ENCODE peak calls at places on chromosomes 4 and X, in four cellular contexts. T is GM23248, O is hepatocyte, I is OCI-LY7. V is an unnamed sample.

GRCh38 chr4:145299380-145300076 is 119.1 kb upstream of the OTUD4 start:
- DNase-seq in T (peak; percentile 98), O (no peak), I (peak; percentile 80), V (no peak)

GRCh38 chr4:8200302-8200975 is 1.3 kb downstream of the SH3TC1 start:
- DNase-seq in T (no peak), O (peak; percentile 80), I (peak; percentile 81), V (peak; percentile 18)

GRCh38 chr4:79638735-79639134 is 230.7 kb upstream of the GK2 start:
- DNase-seq in T (no peak), O (no peak), I (no peak), V (no peak)

GRCh38 chr4:6844986-6845385 is 62.5 kb downstream of the KIAA0232 start:
- DNase-seq in T (no peak), O (no peak), I (no peak), V (peak; percentile 51)

GRCh38 chrX:650801-651200 is 20.2 kb downstream of the SHOX start:
- DNase-seq in T (no peak), O (no peak), I (no peak), V (no peak)

GRCh38 chr4:69044247-69044646 is 52.0 kb upstream of the UGT2B7 start:
- DNase-seq in T (peak; percentile 15), O (no peak), I (no peak), V (no peak)

GRCh38 chr4:52713456-52713937 is 37.7 kb downstream of the ERVMER34-1 start:
- DNase-seq in T (no peak), O (peak; percentile 19), I (peak; percentile 48), V (peak; percentile 44)

GRCh38 chr4:175536852-175537453 is 275.1 kb downstream of the GPM6A start:
- DNase-seq in T (peak; percentile 75), O (peak; percentile 69), I (peak; percentile 82), V (peak; percentile 62)

GRCh38 chrX:18360867-18361266 is 6.4 kb upstream of the SCML2 start:
- DNase-seq in T (peak; percentile 55), O (no peak), I (no peak), V (no peak)

GRCh38 chr4:17535906-17536305 is 20.9 kb downstream of the CLRN2 start:
- DNase-seq in T (no peak), O (no peak), I (no peak), V (no peak)

GRCh38 chr4:40980318-40980883 is 230.6 kb downstream of the NSUN7 start:
- DNase-seq in T (peak; percentile 53), O (no peak), I (peak; percentile 51), V (peak; percentile 54)

GRCh38 chrX:129876734-129877395 is 29.1 kb upstream of the UTP14A start:
- DNase-seq in T (peak; percentile 55), O (peak; percentile 8), I (no peak), V (no peak)

GRCh38 chr4:22090655-22091350 is 142.2 kb upstream of the KCNIP4 start:
- DNase-seq in T (peak; percentile 48), O (no peak), I (no peak), V (no peak)

GRCh38 chrX:153922932-153923857 is 2.9 kb downstream of the ARHGAP4 start:
- DNase-seq in T (peak; percentile 56), O (peak; percentile 50), I (no peak), V (peak; percentile 41)

GRCh38 chr4:38056024-38056685 is 96.0 kb downstream of the PTTG2 start:
- DNase-seq in T (no peak), O (no peak), I (no peak), V (no peak)

GRCh38 chrX:133473451-133473850 is 58.2 kb upstream of the GPC4 start:
- DNase-seq in T (peak; percentile 33), O (no peak), I (no peak), V (no peak)

GRCh38 chrX:96481831-96482230 is 202.8 kb upstream of the DIAPH2 start:
- DNase-seq in T (no peak), O (no peak), I (no peak), V (no peak)

GRCh38 chr4:86032476-86033022 is 327.3 kb downstream of the MAPK10 start:
- DNase-seq in T (peak; percentile 93), O (peak; percentile 63), I (no peak), V (no peak)

GRCh38 chrX:55201930-55202579 is 18.1 kb upstream of the PAGE5 start:
- DNase-seq in T (peak; percentile 33), O (no peak), I (no peak), V (no peak)

GRCh38 chr4:101954351-101954750 is 163.8 kb downstream of the BANK1 start:
- DNase-seq in T (peak; percentile 6), O (no peak), I (no peak), V (peak; percentile 10)

GRCh38 chr4:48275247-48275646 is 5.6 kb upstream of the TEC start:
- DNase-seq in T (no peak), O (no peak), I (peak; percentile 45), V (peak; percentile 12)

GRCh38 chr4:53855886-53856260 is 208.5 kb downstream of the CHIC2 start:
- DNase-seq in T (peak; percentile 93), O (no peak), I (no peak), V (no peak)

GRCh38 chr4:88257726-88258125 is 26.6 kb downstream of the PPM1K start:
- DNase-seq in T (peak; percentile 21), O (no peak), I (no peak), V (no peak)

GRCh38 chrX:15073313-15073712 is 196.6 kb downstream of the ASB9 start:
- DNase-seq in T (no peak), O (no peak), I (no peak), V (no peak)

GRCh38 chr4:108702960-108703359 is 52.6 kb downstream of the OSTC start:
- DNase-seq in T (no peak), O (no peak), I (no peak), V (no peak)

GRCh38 chrX:107445146-107445545 is 4.3 kb upstream of the FRMPD3 start:
- DNase-seq in T (no peak), O (no peak), I (no peak), V (peak; percentile 18)

GRCh38 chrX:22395372-22395771 is 122.7 kb downstream of the CBLL2 start:
- DNase-seq in T (peak; percentile 60), O (no peak), I (no peak), V (no peak)

GRCh38 chrX:101958139-101958538 is 26.3 kb upstream of the ZMAT1 start:
- DNase-seq in T (peak; percentile 3), O (peak; percentile 6), I (no peak), V (no peak)

GRCh38 chr4:118969359-118969758 is 80.7 kb downstream of the SYNPO2 start:
- DNase-seq in T (peak; percentile 86), O (peak; percentile 63), I (peak; percentile 4), V (peak; percentile 44)

GRCh38 chr4:38949416-38950051 is 81.9 kb downstream of the FAM114A1 start:
- DNase-seq in T (peak; percentile 44), O (no peak), I (peak; percentile 10), V (no peak)

GRCh38 chr4:158006973-158007372 is 165.9 kb downstream of the GASK1B start:
- DNase-seq in T (peak; percentile 27), O (no peak), I (no peak), V (no peak)

GRCh38 chr4:18397681-18398080 is 376.1 kb upstream of the LCORL start:
- DNase-seq in T (no peak), O (no peak), I (no peak), V (no peak)

GRCh38 chr4:41294445-41295062 is 37.8 kb downstream of the UCHL1 start:
- DNase-seq in T (no peak), O (no peak), I (peak; percentile 76), V (peak; percentile 30)

GRCh38 chr4:36385951-36386561 is 104.6 kb downstream of the DTHD1 start:
- DNase-seq in T (no peak), O (no peak), I (peak; percentile 34), V (no peak)

GRCh38 chr4:98976716-98977115 is 18.8 kb upstream of the METAP1 start:
- DNase-seq in T (peak; percentile 23), O (no peak), I (no peak), V (no peak)

GRCh38 chrX:15524417-15524816 is 23.8 kb downstream of the BMX start:
- DNase-seq in T (no peak), O (no peak), I (no peak), V (no peak)

GRCh38 chrX:118523920-118524319 is 28.3 kb downstream of the DOCK11 start:
- DNase-seq in T (peak; percentile 15), O (no peak), I (no peak), V (no peak)

DNA sequence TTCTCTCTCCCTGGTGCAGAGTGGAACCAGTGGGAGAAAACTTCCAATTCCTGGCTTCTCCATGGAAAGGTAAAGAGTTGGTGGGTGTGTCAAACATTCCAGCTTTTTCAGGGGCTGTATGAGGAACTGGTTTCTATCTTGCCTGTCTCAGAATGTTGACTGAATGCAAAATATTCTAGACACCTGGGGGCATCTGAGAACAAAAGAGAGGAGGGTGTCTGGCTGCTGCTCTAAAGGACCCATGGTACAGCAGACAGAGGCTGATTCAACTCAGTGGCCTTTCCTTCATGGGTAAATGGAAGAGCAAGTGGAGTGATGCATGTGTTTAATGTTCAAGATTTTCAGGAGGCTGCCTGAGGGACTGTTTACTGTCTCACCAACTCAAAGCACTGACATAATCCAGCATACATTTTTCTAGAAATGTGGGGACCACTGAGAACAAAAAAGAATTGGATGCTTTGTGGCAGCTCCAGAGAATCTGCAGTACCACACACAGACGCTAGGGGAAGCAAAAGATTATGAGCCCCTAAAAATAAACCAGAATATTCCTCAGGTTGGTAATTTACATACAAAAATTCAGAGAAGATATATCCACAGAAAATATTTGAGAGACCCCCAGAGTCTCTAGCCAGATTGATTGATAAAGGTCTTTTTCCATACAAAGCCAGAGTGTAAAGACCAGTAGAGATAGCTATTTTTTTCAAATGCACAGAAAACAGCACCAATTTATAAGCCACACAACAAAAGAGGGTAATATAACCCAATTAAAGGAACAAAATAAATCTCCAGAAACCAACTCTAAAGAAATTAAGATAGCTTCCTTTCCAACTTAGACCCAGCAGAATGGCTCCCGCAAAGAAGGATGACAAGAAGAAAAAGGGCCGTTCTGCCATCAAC is 48.0 kb upstream of the STARD8 start:
- DNase-seq in T (peak; percentile 21), O (no peak), I (peak; percentile 2), V (no peak)
- TF ChIP-seq EZH2phosphoT487 in T (no peak), O (no peak), I (no peak), V (no peak)

DNA sequence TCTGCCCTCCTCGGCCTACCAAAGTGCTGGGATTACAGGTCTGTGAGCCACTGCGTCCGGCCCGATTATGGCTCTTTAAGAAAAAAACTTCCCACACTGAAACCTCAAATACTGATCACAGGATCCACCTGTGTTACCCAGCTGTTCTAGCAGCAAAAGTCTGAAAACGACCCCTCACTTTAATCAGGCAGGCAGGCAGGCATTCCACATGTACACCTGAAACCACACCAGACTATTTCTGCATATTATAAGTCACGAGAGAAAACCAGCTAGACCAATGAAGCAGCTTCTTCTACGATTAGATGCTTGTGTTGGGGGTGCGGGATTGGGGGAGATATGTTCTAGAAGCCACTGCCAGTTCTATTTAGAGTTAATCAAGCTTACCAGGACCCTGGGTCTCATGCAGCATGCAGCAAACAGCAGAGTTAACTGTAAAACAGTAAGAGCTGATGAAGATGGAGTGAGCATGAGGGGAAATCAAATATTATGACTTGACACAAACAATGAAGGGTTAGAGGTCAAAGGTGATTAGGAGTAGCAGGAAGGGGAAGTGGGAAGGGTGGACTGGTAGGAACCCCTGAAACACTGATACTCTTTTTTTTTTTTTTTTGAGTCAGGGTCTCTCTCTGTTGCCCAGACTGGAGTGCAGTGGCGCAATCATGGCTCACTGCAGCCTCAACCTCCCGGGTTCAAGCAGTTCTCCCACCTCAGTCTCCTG is 18.9 kb upstream of the NKRF start:
- DNase-seq in T (no peak), O (no peak), I (no peak), V (no peak)
- H3K4me2 ChIP-seq in T (no peak overlapping the region), O (no peak overlapping the region), I (no peak overlapping the region), V (no peak overlapping the region)

GRCh38 chr4:168917150-168917779 is 92.8 kb downstream of the CBR4 start:
- DNase-seq in T (peak; percentile 71), O (peak; percentile 45), I (peak; percentile 27), V (peak; percentile 35)
- TF ChIP-seq EZH2phosphoT487 in T (no peak), O (no peak), I (no peak), V (no peak)

GRCh38 chr4:185219551-185220344 is 10.3 kb downstream of the SNX25 start:
- DNase-seq in T (peak; percentile 79), O (peak; percentile 40), I (peak; percentile 65), V (no peak)
- H3K4me2 ChIP-seq in T (peak overlapping the region; percentile 55), O (no peak overlapping the region), I (peak overlapping the region; percentile 79), V (no peak overlapping the region)